ENCODE peak calls at places on chromosomes 11 and 22, in six cellular contexts. T is IMR-90, P is Peyer's patch, R is sigmoid colon, X is heart left ventricle, B is lower leg skin. H is an unnamed sample.

GRCh38 chr11:126039485-126040271 is 23.0 kb downstream of the CDON start:
- DNase-seq in T (peak), P (no peak), R (no peak), X (no peak), B (no peak), H (no peak)

GRCh38 chr11:71286701-71287643 is 34.6 kb upstream of the SHANK2 start:
- DNase-seq in T (peak), P (no peak), R (peak), X (no peak), B (no peak), H (no peak)

GRCh38 chr11:128042290-128042751 is 545.0 kb downstream of the ETS1 start:
- DNase-seq in T (no peak), P (no peak), R (no peak), X (no peak), B (no peak), H (no peak)

GRCh38 chr11:46669606-46670243 is 30.7 kb downstream of the ARHGAP1 start:
- DNase-seq in T (no peak), P (no peak), R (peak), X (no peak), B (no peak), H (peak)

GRCh38 chr11:49995559-49995958 is 13.2 kb upstream of the OR4C12 start:
- DNase-seq in T (peak), P (no peak), R (no peak), X (peak), B (no peak), H (peak)

GRCh38 chr11:123351375-123351774 is 78.7 kb upstream of the GRAMD1B start:
- DNase-seq in T (no peak), P (no peak), R (no peak), X (peak), B (no peak), H (no peak)

GRCh38 chr11:71408826-71409225 is 39.4 kb downstream of the DHCR7 start:
- DNase-seq in T (no peak), P (no peak), R (no peak), X (no peak), B (no peak), H (no peak)

GRCh38 chr11:46278387-46279173 is 1.1 kb downstream of the CREB3L1 start:
- DNase-seq in T (peak), P (no peak), R (peak), X (peak), B (no peak), H (peak)

GRCh38 chr22:31738566-31738965 is 11.4 kb downstream of the PRR14L start:
- DNase-seq in T (no peak), P (no peak), R (no peak), X (no peak), B (no peak), H (no peak)

GRCh38 chr22:29213481-29213880 is 7.8 kb downstream of the EMID1 start:
- DNase-seq in T (no peak), P (no peak), R (no peak), X (no peak), B (no peak), H (no peak)

GRCh38 chr11:95682552-95682951 is 107.0 kb downstream of the FAM76B start:
- DNase-seq in T (peak), P (no peak), R (no peak), X (peak), B (no peak), H (no peak)

GRCh38 chr11:8231979-8232378 is 31.7 kb downstream of the LMO1 start:
- DNase-seq in T (no peak), P (no peak), R (no peak), X (no peak), B (no peak), H (no peak)

GRCh38 chr11:95512682-95513081 is 276.9 kb downstream of the FAM76B start:
- DNase-seq in T (peak), P (no peak), R (peak), X (peak), B (peak), H (peak)

GRCh38 chr11:34235189-34235588 is 122.6 kb downstream of the ABTB2 start:
- DNase-seq in T (no peak), P (no peak), R (no peak), X (no peak), B (no peak), H (no peak)

GRCh38 chr11:6365659-6366058 is 24.6 kb upstream of the SMPD1 start:
- DNase-seq in T (no peak), P (no peak), R (no peak), X (no peak), B (no peak), H (no peak)

GRCh38 chr22:22110548-22111266 is 128.1 kb upstream of the TOP3B start:
- DNase-seq in T (peak), P (peak), R (no peak), X (peak), B (no peak), H (no peak)

GRCh38 chr11:20247540-20248138 is 87.4 kb upstream of the DBX1 start:
- DNase-seq in T (no peak), P (no peak), R (no peak), X (no peak), B (no peak), H (no peak)

GRCh38 chr11:100639140-100639539 is 47.9 kb upstream of the ARHGAP42 start:
- DNase-seq in T (peak), P (no peak), R (no peak), X (no peak), B (no peak), H (no peak)

GRCh38 chr11:77267910-77268309 is 33.6 kb downstream of the GDPD4 start:
- DNase-seq in T (peak), P (no peak), R (no peak), X (no peak), B (no peak), H (no peak)

GRCh38 chr11:64566042-64566914 is 24.7 kb upstream of the SLC22A12 start:
- DNase-seq in T (peak), P (peak), R (peak), X (peak), B (peak), H (no peak)
- TF ChIP-seq POLR2A in T (no peak), P (no peak), R (no peak), X (no peak), B (no peak), H (no peak)

GRCh38 chr22:41368543-41368817 is 13.3 kb upstream of the TEF start:
- DNase-seq in T (no peak), P (no peak), R (no peak), X (no peak), B (no peak), H (no peak)

GRCh38 chr22:41367680-41368542 is 13.8 kb upstream of the TEF start:
- DNase-seq in T (peak), P (no peak), R (peak), X (peak), B (no peak), H (no peak)

GRCh38 chr22:41365425-41365824 is 16.3 kb upstream of the TEF start:
- DNase-seq in T (no peak), P (no peak), R (no peak), X (no peak), B (no peak), H (no peak)

GRCh38 chr22:41366323-41367014 is 15.3 kb upstream of the TEF start:
- DNase-seq in T (no peak), P (no peak), R (no peak), X (no peak), B (no peak), H (no peak)

DNA sequence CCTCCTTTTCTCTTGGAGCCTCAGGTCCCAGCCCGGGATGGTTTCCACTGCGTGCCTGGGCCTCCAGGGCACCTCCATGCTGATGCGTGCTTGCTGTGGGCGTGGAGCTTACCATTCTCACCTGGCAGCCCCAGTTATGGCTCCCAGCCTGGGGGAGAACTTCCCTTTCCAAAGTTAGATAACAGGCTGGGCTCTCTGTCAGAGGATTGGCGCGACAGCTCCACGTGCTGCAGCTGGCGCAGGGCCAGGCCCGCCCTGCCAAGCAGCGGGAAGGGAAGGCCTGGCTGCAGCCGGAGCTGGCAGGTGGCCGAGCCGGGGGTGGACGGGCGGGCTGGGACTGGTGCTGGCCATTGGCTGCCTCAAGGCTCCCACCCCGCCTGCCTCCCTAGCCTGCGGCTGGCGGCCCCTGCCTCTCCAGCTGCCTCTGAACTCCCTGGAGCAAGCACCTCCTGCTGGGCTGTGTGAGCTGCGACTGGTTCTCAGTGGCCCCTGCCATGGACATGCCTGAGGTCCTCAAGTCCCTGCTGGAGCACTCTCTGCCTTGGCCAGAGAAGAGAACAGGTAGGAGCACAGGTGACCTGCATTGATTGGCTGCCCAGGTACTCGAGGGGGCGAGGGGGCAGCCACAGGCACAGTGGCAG is 14.6 kb upstream of the TEF start:
- DNase-seq in T (peak), P (peak), R (peak), X (peak), B (peak), H (peak)
- TF ChIP-seq POLR2A in T (no peak), P (no peak), R (peak), X (peak), B (no peak), H (no peak)

GRCh38 chr11:68839054-68839865 is 2.5 kb downstream of the CPT1A start:
- DNase-seq in T (peak), P (peak), R (peak), X (peak), B (peak), H (peak)
- TF ChIP-seq POLR2A in T (no peak), P (peak), R (no peak), X (peak), B (no peak), H (peak)

GRCh38 chr11:64287676-64288352 is 2.2 kb downstream of the GPR137 start:
- DNase-seq in T (no peak), P (no peak), R (no peak), X (no peak), B (no peak), H (no peak)

GRCh38 chr11:64286801-64287159 is 1.1 kb downstream of the GPR137 start:
- DNase-seq in T (no peak), P (no peak), R (no peak), X (no peak), B (no peak), H (no peak)

GRCh38 chr11:64284048-64284961 is at the start of gene BAD:
- DNase-seq in T (peak), P (peak), R (peak), X (peak), B (peak), H (peak)

GRCh38 chr11:64284962-64285884 is at the start of gene GPR137:
- DNase-seq in T (peak), P (peak), R (peak), X (peak), B (peak), H (peak)

DNA sequence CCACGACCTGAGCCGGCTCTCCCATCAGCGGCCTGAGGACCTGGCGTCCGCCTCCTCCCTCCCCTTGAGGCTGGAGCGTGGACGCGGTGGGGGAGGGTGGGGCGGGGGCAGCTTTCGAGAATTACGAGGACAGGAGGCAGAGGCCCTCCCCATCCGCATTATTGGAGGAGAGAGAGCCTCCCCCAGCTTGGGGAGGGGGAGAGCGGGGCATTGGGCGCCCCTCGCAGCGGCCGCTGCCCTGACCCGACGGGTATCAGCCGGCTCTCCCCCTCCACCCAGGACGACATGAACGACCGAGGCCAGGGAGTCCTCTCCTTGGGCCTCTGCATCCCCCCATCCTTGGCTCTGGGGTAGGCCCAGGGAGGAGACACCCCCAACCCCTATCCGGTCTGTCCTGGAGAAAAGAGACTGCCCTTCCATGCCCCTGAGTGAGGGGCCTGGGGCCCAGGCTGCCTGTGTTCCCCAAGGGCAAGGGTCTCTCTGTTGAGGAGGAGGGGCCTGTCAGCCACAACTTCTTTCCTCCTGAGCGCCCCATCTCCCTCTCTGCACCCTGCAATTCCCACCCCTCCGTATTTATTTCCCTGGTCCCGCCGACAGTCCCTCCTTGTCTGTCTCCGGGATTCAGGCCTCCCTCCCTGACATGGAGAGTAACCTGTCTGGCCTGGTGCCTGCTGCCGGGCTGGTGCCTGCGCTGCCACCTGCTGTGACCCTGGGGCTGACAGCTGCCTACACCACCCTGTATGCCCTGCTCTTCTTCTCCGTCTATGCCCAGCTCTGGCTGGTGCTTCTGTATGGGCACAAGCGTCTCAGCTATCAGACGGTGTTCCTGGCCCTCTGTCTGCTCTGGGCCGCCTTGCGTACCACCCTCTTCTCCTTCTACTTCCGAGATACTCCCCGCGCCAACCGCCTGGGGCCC is 495 bp downstream of the GPR137 start:
- DNase-seq in T (no peak), P (no peak), R (no peak), X (no peak), B (no peak), H (peak)
- TF ChIP-seq POLR2A in T (no peak), P (no peak), R (no peak), X (no peak), B (no peak), H (no peak)

GRCh38 chr11:25298450-25298849 is 801.6 kb downstream of the LUZP2 start:
- DNase-seq in T (no peak), P (no peak), R (no peak), X (no peak), B (no peak), H (no peak)

DNA sequence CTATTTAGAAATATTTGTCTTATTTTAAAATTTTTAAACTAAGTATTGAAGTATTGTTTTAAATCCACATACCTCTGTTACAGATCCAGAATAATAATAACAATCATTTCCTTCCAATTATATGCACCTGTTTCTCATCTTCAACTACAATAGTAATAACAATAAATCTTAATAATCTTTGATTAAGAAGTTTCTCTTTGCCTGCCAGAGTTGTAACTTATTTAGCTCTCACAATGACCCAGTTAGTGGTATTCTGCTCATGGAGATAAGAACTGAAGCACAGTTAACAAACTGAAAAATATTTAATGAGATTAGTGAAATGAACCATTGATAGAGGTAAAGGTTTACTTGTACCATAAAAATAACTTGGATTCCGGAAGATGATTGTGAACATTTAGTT is 796.3 kb downstream of the LUZP2 start:
- DNase-seq in T (no peak), P (no peak), R (no peak), X (no peak), B (no peak), H (no peak)
- TF ChIP-seq POLR2A in T (no peak), P (no peak), R (no peak), X (no peak), B (no peak), H (no peak)

GRCh38 chr22:26587991-26588613 is 1.8 kb downstream of the TPST2 start:
- DNase-seq in T (no peak), P (no peak), R (no peak), X (no peak), B (no peak), H (peak)

GRCh38 chr22:26590525-26590858 is 560 bp upstream of the TPST2 start:
- DNase-seq in T (no peak), P (no peak), R (no peak), X (no peak), B (peak), H (no peak)

GRCh38 chr22:26588749-26589366 is 1.1 kb downstream of the TPST2 start:
- DNase-seq in T (no peak), P (no peak), R (no peak), X (no peak), B (no peak), H (peak)

GRCh38 chr22:26589367-26589844 is 526 bp downstream of the TPST2 start:
- DNase-seq in T (peak), P (peak), R (no peak), X (peak), B (peak), H (peak)

DNA sequence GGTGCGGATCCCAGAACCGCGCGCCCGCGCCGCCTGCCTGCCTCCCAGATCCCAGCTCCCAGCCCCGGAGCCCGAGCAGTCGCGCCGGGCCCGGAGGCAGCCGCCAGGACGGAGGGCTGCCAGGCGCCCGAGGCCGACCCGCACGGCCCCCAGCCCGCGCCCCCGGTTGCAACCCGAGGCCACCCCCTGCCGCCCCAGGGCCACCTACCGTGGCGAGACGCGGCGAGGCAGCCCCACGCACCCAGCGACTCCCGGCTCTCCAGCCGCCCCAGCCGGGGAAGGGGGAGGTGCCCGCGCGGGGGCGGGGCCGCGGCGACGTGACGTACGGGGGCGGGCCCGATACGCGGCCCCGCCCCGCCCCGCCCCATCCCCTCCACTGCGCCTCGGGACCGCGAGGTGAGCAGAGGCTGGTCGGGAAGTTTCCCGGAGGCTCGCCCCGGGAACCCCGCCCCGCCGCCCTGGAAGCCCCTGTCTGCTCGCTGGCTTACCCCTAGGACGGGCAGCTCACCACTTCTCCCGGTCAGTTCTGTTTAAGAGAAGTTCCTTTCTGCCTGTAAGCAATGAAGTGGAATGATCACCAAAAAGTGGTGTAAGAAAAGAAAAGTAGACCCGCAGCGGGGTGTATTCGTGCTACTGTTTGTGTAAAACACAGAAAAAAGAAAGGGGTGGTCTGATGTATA is at the start of gene TPST2:
- DNase-seq in T (peak), P (peak), R (peak), X (peak), B (peak), H (peak)
- TF ChIP-seq POLR2A in T (peak), P (peak), R (peak), X (peak), B (no peak), H (peak)

DNA sequence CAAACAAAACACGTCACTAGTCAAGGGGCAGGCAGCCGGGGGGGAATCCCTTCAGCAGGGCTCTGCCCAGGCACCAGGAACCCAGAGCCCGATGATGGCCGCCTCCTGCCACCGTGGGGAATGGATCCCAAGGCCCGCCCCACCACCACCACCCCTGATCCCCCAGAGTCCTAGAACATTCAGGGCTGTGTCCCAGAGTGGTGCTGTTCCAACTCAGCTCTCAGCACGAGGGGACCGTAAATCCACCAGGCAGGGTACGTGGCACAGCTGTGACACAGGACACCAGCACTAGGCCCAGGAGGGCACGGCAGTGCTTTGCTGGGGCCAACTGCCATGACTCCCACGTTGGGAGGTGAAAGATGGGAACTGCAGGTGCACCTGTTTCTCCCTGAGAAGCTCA is 29.6 kb downstream of the ANO1 start:
- DNase-seq in T (no peak), P (no peak), R (no peak), X (no peak), B (no peak), H (no peak)
- TF ChIP-seq POLR2A in T (no peak), P (no peak), R (no peak), X (no peak), B (no peak), H (no peak)

GRCh38 chr11:64097468-64098317 is 62.0 kb downstream of the FLRT1 start:
- DNase-seq in T (no peak), P (no peak), R (peak), X (no peak), B (no peak), H (no peak)
- TF ChIP-seq POLR2A in T (no peak), P (no peak), R (no peak), X (no peak), B (no peak), H (no peak)